ENCODE peak calls at places on chromosome 14, in seven cellular contexts. Q, S, P, I, G, L and N are unnamed samples.
A peak's percentile ranks its signal among the peaks of the same experiment; 100 is the strongest.

GRCh38 chr14:50360851-50361250 is 35.8 kb downstream of the CDKL1 start:
- DNase-seq in Q (no peak), S (no peak), P (no peak), I (no peak), G (no peak), L (no peak), N (no peak)

GRCh38 chr14:64879635-64880381 is at the start of gene SPTB:
- DNase-seq in Q (no peak), S (no peak), P (no peak), I (peak; percentile 71), G (peak; percentile 76), L (no peak), N (no peak)

GRCh38 chr14:61153436-61153835 is 127.7 kb downstream of the TMEM30B start:
- DNase-seq in Q (no peak), S (no peak), P (no peak), I (no peak), G (no peak), L (no peak), N (no peak)

GRCh38 chr14:78997811-78998210 is 827.6 kb downstream of the NRXN3 start:
- DNase-seq in Q (no peak), S (peak; percentile 26), P (no peak), I (peak; percentile 8), G (no peak), L (no peak), N (no peak)

GRCh38 chr14:95452890-95453712 is 63.3 kb downstream of the SYNE3 start:
- DNase-seq in Q (no peak), S (no peak), P (no peak), I (no peak), G (no peak), L (no peak), N (no peak)

GRCh38 chr14:36068777-36069534 is 107.6 kb downstream of the PTCSC3 start:
- DNase-seq in Q (peak; percentile 17), S (peak; percentile 84), P (no peak), I (no peak), G (no peak), L (no peak), N (no peak)

GRCh38 chr14:96090441-96091148 is 51.4 kb downstream of the C14orf132 start:
- DNase-seq in Q (no peak), S (peak; percentile 80), P (no peak), I (peak; percentile 84), G (no peak), L (no peak), N (no peak)

GRCh38 chr14:25050494-25051170 is 685 bp upstream of the STXBP6 start:
- DNase-seq in Q (peak; percentile 44), S (peak; percentile 75), P (no peak), I (peak; percentile 17), G (no peak), L (no peak), N (no peak)

GRCh38 chr14:61337893-61338292 is 16.5 kb downstream of the PRKCH start:
- DNase-seq in Q (no peak), S (no peak), P (no peak), I (no peak), G (no peak), L (no peak), N (no peak)

GRCh38 chr14:44271006-44271405 is 236.1 kb downstream of the FSCB start:
- DNase-seq in Q (no peak), S (no peak), P (no peak), I (no peak), G (no peak), L (no peak), N (no peak)

GRCh38 chr14:87748558-87748957 is 244.4 kb downstream of the GALC start:
- DNase-seq in Q (no peak), S (no peak), P (no peak), I (no peak), G (no peak), L (no peak), N (no peak)

DNA sequence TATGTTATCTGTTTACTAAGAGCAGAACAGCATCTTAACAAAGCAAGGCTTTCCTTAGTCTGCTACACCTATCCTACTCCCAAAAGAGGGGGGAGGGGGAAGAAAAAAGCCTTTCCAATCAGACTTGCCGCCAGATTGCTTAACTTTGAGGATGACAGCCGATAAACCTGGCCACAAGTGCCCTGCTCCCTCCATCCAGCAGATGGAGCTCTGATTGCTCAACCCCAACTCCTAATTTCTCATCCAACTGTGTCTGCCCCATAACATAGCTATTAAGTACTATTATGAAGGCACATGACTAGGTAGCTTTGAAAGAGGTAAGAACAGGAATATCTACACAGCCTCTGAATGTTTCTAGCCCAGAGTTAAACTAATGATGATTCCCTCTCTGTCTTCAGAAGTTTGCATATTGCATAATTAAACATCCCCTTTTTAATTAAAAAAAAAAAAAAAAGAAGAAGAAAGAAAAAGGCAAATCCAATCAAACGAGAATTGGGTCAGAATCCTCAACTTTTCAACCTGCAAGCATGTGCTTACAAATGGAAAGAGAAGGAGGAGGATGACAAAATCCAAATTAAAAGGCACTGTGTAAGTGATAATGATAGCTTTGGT is 247.4 kb downstream of the GALC start:
- DNase-seq in Q (no peak), S (peak; percentile 50), P (no peak), I (no peak), G (no peak), L (peak; percentile 25), N (no peak)
- TF ChIP-seq CTCF in Q (peak; percentile 69), S (peak; percentile 82), P (peak; percentile 35), I (peak; percentile 62), G (peak; percentile 35), L (peak; percentile 75), N (peak; percentile 18)

GRCh38 chr14:104895207-104895785 is 29.4 kb upstream of the PLD4 start:
- DNase-seq in Q (no peak), S (no peak), P (no peak), I (no peak), G (no peak), L (no peak), N (no peak)

GRCh38 chr14:104893435-104894207 is 28.6 kb downstream of the CEP170B start:
- DNase-seq in Q (no peak), S (no peak), P (peak; percentile 11), I (peak; percentile 8), G (peak; percentile 20), L (no peak), N (no peak)

GRCh38 chr14:104895786-104896642 is 28.7 kb upstream of the PLD4 start:
- DNase-seq in Q (no peak), S (no peak), P (no peak), I (no peak), G (peak; percentile 85), L (no peak), N (no peak)

GRCh38 chr14:104892517-104893434 is 27.7 kb downstream of the CEP170B start:
- DNase-seq in Q (no peak), S (no peak), P (peak; percentile 14), I (peak; percentile 4), G (peak; percentile 14), L (no peak), N (no peak)

GRCh38 chr14:104894331-104895206 is 29.5 kb downstream of the CEP170B start:
- DNase-seq in Q (no peak), S (no peak), P (no peak), I (peak; percentile 32), G (peak; percentile 24), L (no peak), N (no peak)
- TF ChIP-seq CTCF in Q (no peak), S (no peak), P (no peak), I (no peak), G (no peak), L (no peak), N (no peak)

DNA sequence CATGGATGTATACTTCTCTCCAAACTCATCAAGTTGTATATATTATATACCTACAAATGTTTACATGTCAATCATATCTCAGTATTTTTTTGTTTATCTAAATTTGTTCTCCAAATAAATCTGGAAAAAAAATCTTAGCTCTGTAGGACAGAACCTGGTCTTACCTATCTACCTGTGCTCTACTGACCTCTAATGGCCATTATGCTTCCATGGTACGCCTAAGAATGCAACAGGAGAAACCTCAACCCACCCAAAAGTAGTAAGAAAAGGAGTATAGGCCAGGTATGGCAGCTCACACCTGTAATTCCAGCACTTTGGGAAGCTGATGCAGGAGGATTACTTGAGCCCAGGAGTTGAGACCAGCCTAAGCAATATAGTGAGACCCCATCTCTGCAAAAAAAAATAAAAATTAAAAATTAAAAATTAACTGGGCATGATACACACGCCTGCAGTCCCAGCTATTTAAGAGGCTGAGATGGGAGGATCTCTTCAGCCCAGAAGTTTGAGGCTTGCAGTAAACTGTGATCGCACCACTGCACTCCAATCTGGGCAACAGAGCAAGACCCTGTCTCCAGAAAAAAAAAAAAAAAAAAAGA is 8.7 kb downstream of the OR11H4 start:
- DNase-seq in Q (no peak), S (no peak), P (no peak), I (no peak), G (no peak), L (no peak), N (no peak)
- TF ChIP-seq CTCF in Q (no peak), S (no peak), P (no peak), I (no peak), G (no peak), L (no peak), N (no peak)

GRCh38 chr14:59788176-59788575 is 82.4 kb downstream of the RTN1 start:
- DNase-seq in Q (no peak), S (no peak), P (no peak), I (no peak), G (no peak), L (no peak), N (no peak)

GRCh38 chr14:59787045-59787674 is 83.4 kb downstream of the RTN1 start:
- DNase-seq in Q (no peak), S (no peak), P (no peak), I (no peak), G (no peak), L (no peak), N (no peak)
- TF ChIP-seq CTCF in Q (no peak), S (no peak), P (no peak), I (no peak), G (no peak), L (no peak), N (no peak)

DNA sequence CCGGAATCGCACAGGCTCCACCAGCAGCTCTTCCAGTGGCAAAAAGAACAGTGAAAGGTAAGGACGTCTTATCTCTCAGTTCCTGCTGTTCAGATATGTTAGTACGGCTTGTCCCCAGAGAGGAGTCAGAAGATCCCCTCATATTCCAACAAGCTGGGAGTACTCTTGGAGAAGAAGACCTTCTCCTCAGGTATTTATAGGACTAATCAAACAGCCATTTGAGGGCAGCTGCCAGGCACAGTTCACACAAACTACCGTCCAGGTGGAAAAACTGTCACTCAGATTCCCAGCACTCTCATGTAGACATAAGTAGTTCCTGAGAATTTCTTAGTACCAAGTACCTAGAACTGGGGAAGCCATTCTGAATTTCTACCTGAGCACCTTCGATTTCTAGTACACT is 85.3 kb downstream of the EML1 start:
- DNase-seq in Q (no peak), S (no peak), P (no peak), I (no peak), G (no peak), L (no peak), N (no peak)
- TF ChIP-seq CTCF in Q (no peak), S (no peak), P (no peak), I (no peak), G (no peak), L (no peak), N (no peak)

DNA sequence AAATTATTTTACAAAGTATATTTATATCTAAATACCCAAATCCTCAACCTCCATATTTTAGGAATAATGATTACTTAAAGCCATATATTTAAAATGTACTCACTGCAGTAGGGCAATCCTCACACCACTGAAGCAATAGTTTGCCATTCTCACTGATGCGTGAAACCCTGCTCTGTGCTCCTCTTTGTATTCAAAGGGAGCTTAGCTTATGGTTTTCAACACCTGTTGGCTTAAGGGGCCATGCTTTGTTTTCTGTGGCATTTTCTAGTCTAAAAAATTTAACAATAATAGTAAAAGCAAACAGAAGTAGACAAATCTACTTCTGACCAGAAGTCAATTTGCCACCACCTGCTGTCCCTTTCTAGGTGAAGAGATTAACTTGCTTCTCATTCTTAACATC is 294.6 kb downstream of the FLRT2 start:
- DNase-seq in Q (no peak), S (no peak), P (no peak), I (no peak), G (no peak), L (no peak), N (no peak)
- TF ChIP-seq CTCF in Q (no peak), S (no peak), P (no peak), I (no peak), G (no peak), L (no peak), N (no peak)